ENCODE peak calls at places on chromosomes 11 and 22, in seven cellular contexts. One of them, this sample, is unnamed.

GRCh38 chr11:76655466-76656086 is 15.0 kb downstream of the LRRC32 start:
- DNase-seq in HCT116: no peak
- DNase-seq in neural progenitor cell: no peak
- DNase-seq in stomach: no peak
- DNase-seq in OCI-LY7: no peak
- DNase-seq in fibroblast of the aortic adventitia: no peak
- DNase-seq in uterus: no peak
- DNase-seq in this sample: no peak

GRCh38 chr22:36211237-36211881 is 9.8 kb upstream of the APOL4 start:
- DNase-seq in stomach: no peak
- DNase-seq in OCI-LY7: no peak
- DNase-seq in HCT116: no peak
- DNase-seq in uterus: no peak
- DNase-seq in neural progenitor cell: no peak
- DNase-seq in fibroblast of the aortic adventitia: peak; percentile 52
- DNase-seq in this sample: peak; percentile 44

GRCh38 chr11:126696976-126697375 is 303.6 kb downstream of the KIRREL3 start:
- DNase-seq in neural progenitor cell: no peak
- DNase-seq in uterus: no peak
- DNase-seq in stomach: no peak
- DNase-seq in HCT116: no peak
- DNase-seq in OCI-LY7: no peak
- DNase-seq in fibroblast of the aortic adventitia: no peak
- DNase-seq in this sample: no peak

GRCh38 chr11:45900916-45901617 is 6.0 kb downstream of the FREY1 start:
- DNase-seq in OCI-LY7: no peak
- DNase-seq in uterus: peak; percentile 61
- DNase-seq in HCT116: no peak
- DNase-seq in fibroblast of the aortic adventitia: peak; percentile 25
- DNase-seq in stomach: no peak
- DNase-seq in neural progenitor cell: peak; percentile 48
- DNase-seq in this sample: peak; percentile 25

GRCh38 chr11:41201156-41201555 is 258.3 kb downstream of the LRRC4C start:
- DNase-seq in neural progenitor cell: peak; percentile 77
- DNase-seq in OCI-LY7: peak; percentile 26
- DNase-seq in fibroblast of the aortic adventitia: no peak
- DNase-seq in uterus: no peak
- DNase-seq in HCT116: no peak
- DNase-seq in stomach: peak; percentile 26
- DNase-seq in this sample: no peak

GRCh38 chr11:87628161-87628560 is 547.1 kb downstream of the RAB38 start:
- DNase-seq in OCI-LY7: no peak
- DNase-seq in HCT116: no peak
- DNase-seq in uterus: no peak
- DNase-seq in stomach: no peak
- DNase-seq in neural progenitor cell: peak; percentile 33
- DNase-seq in fibroblast of the aortic adventitia: no peak
- DNase-seq in this sample: no peak

GRCh38 chr11:106409201-106409600 is 331.7 kb downstream of the AASDHPPT start:
- DNase-seq in uterus: no peak
- DNase-seq in stomach: no peak
- DNase-seq in neural progenitor cell: no peak
- DNase-seq in HCT116: no peak
- DNase-seq in fibroblast of the aortic adventitia: no peak
- DNase-seq in OCI-LY7: no peak
- DNase-seq in this sample: no peak

GRCh38 chr11:123822022-123822421 is 15.9 kb upstream of the OR6M1 start:
- DNase-seq in HCT116: no peak
- DNase-seq in neural progenitor cell: no peak
- DNase-seq in OCI-LY7: no peak
- DNase-seq in stomach: no peak
- DNase-seq in uterus: no peak
- DNase-seq in fibroblast of the aortic adventitia: no peak
- DNase-seq in this sample: no peak

GRCh38 chr11:68358416-68358815 is 46.0 kb downstream of the LRP5 start:
- DNase-seq in neural progenitor cell: no peak
- DNase-seq in HCT116: no peak
- DNase-seq in fibroblast of the aortic adventitia: no peak
- DNase-seq in OCI-LY7: no peak
- DNase-seq in uterus: no peak
- DNase-seq in stomach: no peak
- DNase-seq in this sample: peak; percentile 25

GRCh38 chr22:39090426-39091064 is 6.5 kb upstream of the APOBEC3H start:
- DNase-seq in HCT116: no peak
- DNase-seq in stomach: peak; percentile 53
- DNase-seq in neural progenitor cell: no peak
- DNase-seq in OCI-LY7: no peak
- DNase-seq in fibroblast of the aortic adventitia: no peak
- DNase-seq in uterus: no peak
- DNase-seq in this sample: no peak

GRCh38 chr11:114167355-114168085 is 108.0 kb downstream of the ZBTB16 start:
- DNase-seq in stomach: no peak
- DNase-seq in uterus: no peak
- DNase-seq in HCT116: no peak
- DNase-seq in OCI-LY7: no peak
- DNase-seq in fibroblast of the aortic adventitia: no peak
- DNase-seq in neural progenitor cell: no peak
- DNase-seq in this sample: no peak

GRCh38 chr11:2572491-2573239 is 127.1 kb downstream of the KCNQ1OT1 start:
- DNase-seq in stomach: no peak
- DNase-seq in OCI-LY7: no peak
- DNase-seq in fibroblast of the aortic adventitia: no peak
- DNase-seq in uterus: no peak
- DNase-seq in HCT116: no peak
- DNase-seq in neural progenitor cell: no peak
- DNase-seq in this sample: no peak

GRCh38 chr11:130601141-130601540 is 152.7 kb downstream of the ADAMTS15 start:
- DNase-seq in HCT116: no peak
- DNase-seq in uterus: peak; percentile 81
- DNase-seq in stomach: peak; percentile 36
- DNase-seq in neural progenitor cell: peak; percentile 29
- DNase-seq in fibroblast of the aortic adventitia: peak; percentile 76
- DNase-seq in OCI-LY7: no peak
- DNase-seq in this sample: peak; percentile 82

DNA sequence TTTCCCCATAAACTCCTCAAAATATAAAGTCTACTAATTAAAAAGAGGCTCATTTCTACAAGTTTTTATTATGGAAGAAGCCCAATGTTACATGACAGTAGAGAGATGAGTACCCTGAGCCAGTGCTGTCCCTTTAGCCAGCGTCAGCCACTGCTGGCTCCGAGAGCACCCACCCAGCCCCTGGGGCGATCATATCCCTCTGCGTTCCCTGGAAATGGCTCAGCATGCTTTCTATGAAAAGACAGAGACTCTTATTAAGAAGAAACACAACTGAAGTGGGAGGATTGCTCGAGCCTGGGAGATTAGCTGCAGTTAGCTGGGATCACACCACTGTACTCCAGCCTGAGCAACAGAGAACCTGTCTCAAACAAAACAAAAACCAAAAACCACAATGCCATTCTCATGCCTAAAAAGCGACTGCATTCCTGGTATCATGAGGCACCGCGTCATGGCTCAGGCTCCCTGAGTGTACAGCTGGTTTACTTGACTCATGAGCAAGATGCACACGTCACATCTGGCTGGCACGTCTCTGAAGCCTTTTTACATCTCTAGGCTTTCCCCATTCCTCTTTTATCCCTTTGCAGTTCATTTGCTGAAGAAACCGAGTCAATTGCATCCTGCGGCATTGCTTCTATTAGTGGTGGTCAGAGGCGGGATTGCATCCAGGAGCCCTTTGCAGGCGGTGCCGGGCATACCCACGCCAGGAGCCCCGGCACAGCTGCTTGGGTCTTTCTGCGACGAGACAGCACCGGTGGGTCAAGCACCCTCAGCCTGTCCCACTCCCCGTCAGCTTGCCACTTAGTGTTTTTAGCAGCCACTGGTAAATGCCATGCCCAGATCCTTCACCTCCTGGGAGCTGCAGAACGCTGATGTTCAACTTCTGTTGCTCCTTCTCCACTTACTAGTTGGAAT is 119.9 kb downstream of the CTTN start:
- DNase-seq in fibroblast of the aortic adventitia: peak; percentile 18
- DNase-seq in OCI-LY7: no peak
- DNase-seq in HCT116: no peak
- DNase-seq in neural progenitor cell: no peak
- DNase-seq in stomach: no peak
- DNase-seq in uterus: no peak
- DNase-seq in this sample: peak; percentile 85
- H3K4me3 ChIP-seq in fibroblast of the aortic adventitia: no peak overlapping the region
- H3K4me3 ChIP-seq in OCI-LY7: no peak overlapping the region
- H3K4me3 ChIP-seq in HCT116: no peak overlapping the region
- H3K4me3 ChIP-seq in neural progenitor cell: no peak overlapping the region
- H3K4me3 ChIP-seq in stomach: no peak overlapping the region
- H3K4me3 ChIP-seq in uterus: no peak overlapping the region
- H3K4me3 ChIP-seq in this sample: no peak overlapping the region

GRCh38 chr11:3685923-3686322 is 14.7 kb upstream of the CHRNA10 start:
- DNase-seq in stomach: no peak
- DNase-seq in OCI-LY7: no peak
- DNase-seq in uterus: no peak
- DNase-seq in neural progenitor cell: no peak
- DNase-seq in fibroblast of the aortic adventitia: no peak
- DNase-seq in HCT116: no peak
- DNase-seq in this sample: no peak

GRCh38 chr11:3686751-3687150 is 15.6 kb upstream of the CHRNA10 start:
- DNase-seq in HCT116: no peak
- DNase-seq in stomach: no peak
- DNase-seq in fibroblast of the aortic adventitia: no peak
- DNase-seq in uterus: no peak
- DNase-seq in OCI-LY7: no peak
- DNase-seq in neural progenitor cell: no peak
- DNase-seq in this sample: no peak

GRCh38 chr11:3683039-3683438 is 11.9 kb upstream of the CHRNA10 start:
- DNase-seq in stomach: no peak
- DNase-seq in uterus: no peak
- DNase-seq in HCT116: no peak
- DNase-seq in neural progenitor cell: no peak
- DNase-seq in fibroblast of the aortic adventitia: no peak
- DNase-seq in OCI-LY7: no peak
- DNase-seq in this sample: no peak

GRCh38 chr11:3684129-3684685 is 13.0 kb upstream of the CHRNA10 start:
- DNase-seq in stomach: no peak
- DNase-seq in fibroblast of the aortic adventitia: no peak
- DNase-seq in HCT116: no peak
- DNase-seq in neural progenitor cell: no peak
- DNase-seq in uterus: no peak
- DNase-seq in OCI-LY7: no peak
- DNase-seq in this sample: no peak

GRCh38 chr11:3684787-3685186 is 13.6 kb upstream of the CHRNA10 start:
- DNase-seq in OCI-LY7: no peak
- DNase-seq in neural progenitor cell: no peak
- DNase-seq in fibroblast of the aortic adventitia: no peak
- DNase-seq in uterus: no peak
- DNase-seq in stomach: no peak
- DNase-seq in HCT116: no peak
- DNase-seq in this sample: no peak
- H3K4me3 ChIP-seq in OCI-LY7: no peak overlapping the region
- H3K4me3 ChIP-seq in neural progenitor cell: no peak overlapping the region
- H3K4me3 ChIP-seq in fibroblast of the aortic adventitia: no peak overlapping the region
- H3K4me3 ChIP-seq in uterus: no peak overlapping the region
- H3K4me3 ChIP-seq in stomach: no peak overlapping the region
- H3K4me3 ChIP-seq in HCT116: no peak overlapping the region
- H3K4me3 ChIP-seq in this sample: no peak overlapping the region

GRCh38 chr11:20025331-20025840 is 134.9 kb downstream of the DBX1 start:
- DNase-seq in uterus: no peak
- DNase-seq in fibroblast of the aortic adventitia: no peak
- DNase-seq in OCI-LY7: no peak
- DNase-seq in HCT116: no peak
- DNase-seq in neural progenitor cell: peak; percentile 56
- DNase-seq in stomach: no peak
- DNase-seq in this sample: no peak
- H3K4me3 ChIP-seq in uterus: no peak overlapping the region
- H3K4me3 ChIP-seq in fibroblast of the aortic adventitia: no peak overlapping the region
- H3K4me3 ChIP-seq in OCI-LY7: no peak overlapping the region
- H3K4me3 ChIP-seq in HCT116: no peak overlapping the region
- H3K4me3 ChIP-seq in neural progenitor cell: no peak overlapping the region
- H3K4me3 ChIP-seq in stomach: no peak overlapping the region
- H3K4me3 ChIP-seq in this sample: no peak overlapping the region

DNA sequence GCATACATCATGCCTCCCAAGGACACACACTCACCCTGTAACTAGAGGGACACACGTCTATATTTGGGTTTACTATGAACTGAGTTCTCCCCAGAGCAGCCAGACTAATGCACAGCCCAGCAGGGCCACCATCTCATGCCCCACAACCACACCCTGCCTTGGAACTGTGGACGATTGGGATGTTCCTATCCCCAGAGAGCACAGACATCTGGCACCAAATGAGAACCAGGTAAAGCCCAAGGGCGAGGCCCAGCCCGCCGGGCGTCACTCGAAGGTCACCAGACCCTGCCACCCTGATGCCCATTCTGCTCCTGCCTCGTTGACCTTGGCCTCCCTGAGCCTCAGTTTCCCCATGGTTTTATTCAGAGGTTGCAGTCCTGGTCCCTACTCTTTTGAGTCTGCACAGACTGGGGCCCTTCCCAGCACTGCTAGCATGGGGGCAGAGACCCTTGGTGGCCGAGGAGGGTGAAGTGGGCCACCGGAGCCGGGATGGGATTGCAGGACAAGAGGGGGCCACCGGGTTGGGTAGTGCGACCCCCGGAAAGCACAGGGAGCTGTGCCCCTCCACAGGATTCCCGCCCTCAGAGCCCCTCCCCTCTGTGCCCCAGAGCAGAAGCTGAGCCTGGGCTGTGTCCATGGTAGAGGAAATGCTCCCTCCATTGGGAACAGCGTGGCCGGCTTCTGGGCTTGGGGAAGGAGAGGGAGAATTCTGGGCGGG is 56.8 kb downstream of the IGLL5 start:
- DNase-seq in stomach: peak; percentile 19
- DNase-seq in fibroblast of the aortic adventitia: no peak
- DNase-seq in uterus: no peak
- DNase-seq in HCT116: no peak
- DNase-seq in neural progenitor cell: no peak
- DNase-seq in OCI-LY7: no peak
- DNase-seq in this sample: no peak
- H3K4me3 ChIP-seq in stomach: no peak overlapping the region
- H3K4me3 ChIP-seq in fibroblast of the aortic adventitia: no peak overlapping the region
- H3K4me3 ChIP-seq in uterus: no peak overlapping the region
- H3K4me3 ChIP-seq in HCT116: no peak overlapping the region
- H3K4me3 ChIP-seq in neural progenitor cell: no peak overlapping the region
- H3K4me3 ChIP-seq in OCI-LY7: no peak overlapping the region
- H3K4me3 ChIP-seq in this sample: no peak overlapping the region

DNA sequence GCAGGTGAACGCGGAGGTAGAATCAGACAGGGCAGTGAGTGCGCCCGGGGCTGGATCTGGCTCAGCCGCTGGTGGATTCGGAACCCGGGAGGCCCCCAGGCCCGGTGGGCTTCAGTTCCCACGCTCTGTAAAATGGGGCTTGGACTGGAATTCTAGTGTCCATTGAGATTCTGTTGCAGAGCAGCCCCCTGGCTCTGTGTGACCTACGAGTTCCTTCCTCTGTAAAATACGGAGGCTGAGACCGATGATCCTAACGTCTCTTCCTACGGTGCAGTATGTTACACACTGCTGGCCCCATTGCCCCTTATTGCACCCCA is 14.9 kb downstream of the SSH3 start:
- DNase-seq in uterus: no peak
- DNase-seq in neural progenitor cell: no peak
- DNase-seq in fibroblast of the aortic adventitia: no peak
- DNase-seq in stomach: no peak
- DNase-seq in HCT116: no peak
- DNase-seq in OCI-LY7: no peak
- DNase-seq in this sample: no peak
- H3K4me3 ChIP-seq in uterus: peak overlapping the region; percentile 89
- H3K4me3 ChIP-seq in neural progenitor cell: peak overlapping the region; percentile 65
- H3K4me3 ChIP-seq in fibroblast of the aortic adventitia: peak overlapping the region; percentile 92
- H3K4me3 ChIP-seq in stomach: peak overlapping the region; percentile 97
- H3K4me3 ChIP-seq in HCT116: peak overlapping the region; percentile 90
- H3K4me3 ChIP-seq in OCI-LY7: peak overlapping the region; percentile 78
- H3K4me3 ChIP-seq in this sample: peak overlapping the region; percentile 95

This sample was measured in AG10803.